ENCODE peak calls at places on chromosome 1, in eight cellular contexts. One of them, this sample, is unnamed. For H3K4me1 and H3K27me3, the result is how much of the 10 kb centered on the place peaks cover.

GRCh38 chr1:221449194-221449593 is 292.7 kb downstream of the DUSP10 start:
- DNase-seq in pancreas: no peak
- DNase-seq in fibroblast of lung: no peak
- DNase-seq in PC-9: no peak
- DNase-seq in PC-3: no peak
- DNase-seq in breast epithelium: no peak
- DNase-seq in Panc1: no peak
- DNase-seq in naive thymus-derived CD4-positive, alpha-beta T cell: no peak
- DNase-seq in this sample: no peak

GRCh38 chr1:75981188-75981897 is 49.1 kb upstream of the ASB17 start:
- DNase-seq in pancreas: no peak
- DNase-seq in fibroblast of lung: no peak
- DNase-seq in PC-9: no peak
- DNase-seq in PC-3: no peak
- DNase-seq in breast epithelium: no peak
- DNase-seq in Panc1: no peak
- DNase-seq in naive thymus-derived CD4-positive, alpha-beta T cell: no peak
- DNase-seq in this sample: no peak

GRCh38 chr1:244137725-244138124 is 86.6 kb downstream of the ZBTB18 start:
- DNase-seq in pancreas: no peak
- DNase-seq in fibroblast of lung: peak
- DNase-seq in PC-9: no peak
- DNase-seq in PC-3: no peak
- DNase-seq in breast epithelium: no peak
- DNase-seq in Panc1: no peak
- DNase-seq in naive thymus-derived CD4-positive, alpha-beta T cell: no peak
- DNase-seq in this sample: no peak

GRCh38 chr1:96587222-96587621 is 134.4 kb upstream of the PTBP2 start:
- DNase-seq in pancreas: no peak
- DNase-seq in fibroblast of lung: no peak
- DNase-seq in PC-9: no peak
- DNase-seq in PC-3: no peak
- DNase-seq in breast epithelium: no peak
- DNase-seq in Panc1: no peak
- DNase-seq in naive thymus-derived CD4-positive, alpha-beta T cell: no peak
- DNase-seq in this sample: no peak

GRCh38 chr1:247822060-247822459 is 1.9 kb downstream of the OR14A16 start:
- DNase-seq in pancreas: no peak
- DNase-seq in fibroblast of lung: no peak
- DNase-seq in PC-9: no peak
- DNase-seq in PC-3: no peak
- DNase-seq in breast epithelium: no peak
- DNase-seq in Panc1: no peak
- DNase-seq in naive thymus-derived CD4-positive, alpha-beta T cell: no peak
- DNase-seq in this sample: no peak

GRCh38 chr1:93596329-93597089 is 85.1 kb downstream of the BCAR3 start:
- DNase-seq in pancreas: no peak
- DNase-seq in fibroblast of lung: no peak
- DNase-seq in PC-9: no peak
- DNase-seq in PC-3: no peak
- DNase-seq in breast epithelium: no peak
- DNase-seq in Panc1: no peak
- DNase-seq in naive thymus-derived CD4-positive, alpha-beta T cell: no peak
- DNase-seq in this sample: no peak

GRCh38 chr1:33258788-33259274 is 2.5 kb downstream of the ZNF362 start:
- DNase-seq in pancreas: no peak
- DNase-seq in fibroblast of lung: no peak
- DNase-seq in PC-9: no peak
- DNase-seq in PC-3: no peak
- DNase-seq in breast epithelium: no peak
- DNase-seq in Panc1: no peak
- DNase-seq in naive thymus-derived CD4-positive, alpha-beta T cell: no peak
- DNase-seq in this sample: no peak

GRCh38 chr1:44798481-44799365 is 1.5 kb upstream of the PLK3 start:
- DNase-seq in pancreas: peak
- DNase-seq in fibroblast of lung: no peak
- DNase-seq in PC-9: no peak
- DNase-seq in PC-3: no peak
- DNase-seq in breast epithelium: no peak
- DNase-seq in Panc1: no peak
- DNase-seq in naive thymus-derived CD4-positive, alpha-beta T cell: no peak
- DNase-seq in this sample: peak

GRCh38 chr1:244112646-244113045 is 61.6 kb downstream of the ZBTB18 start:
- DNase-seq in pancreas: no peak
- DNase-seq in fibroblast of lung: peak
- DNase-seq in PC-9: peak
- DNase-seq in PC-3: peak
- DNase-seq in breast epithelium: no peak
- DNase-seq in Panc1: no peak
- DNase-seq in naive thymus-derived CD4-positive, alpha-beta T cell: no peak
- DNase-seq in this sample: no peak

GRCh38 chr1:30656171-30656940 is 67.0 kb downstream of the MATN1 start:
- DNase-seq in pancreas: peak
- DNase-seq in fibroblast of lung: no peak
- DNase-seq in PC-9: no peak
- DNase-seq in PC-3: no peak
- DNase-seq in breast epithelium: no peak
- DNase-seq in Panc1: no peak
- DNase-seq in naive thymus-derived CD4-positive, alpha-beta T cell: no peak
- DNase-seq in this sample: no peak

GRCh38 chr1:47436304-47436978 is 1.4 kb upstream of the FOXD2 start:
- DNase-seq in pancreas: peak
- DNase-seq in fibroblast of lung: peak
- DNase-seq in PC-9: peak
- DNase-seq in PC-3: peak
- DNase-seq in breast epithelium: peak
- DNase-seq in Panc1: peak
- DNase-seq in naive thymus-derived CD4-positive, alpha-beta T cell: peak
- DNase-seq in this sample: peak

GRCh38 chr1:172108494-172108893 is 267.2 kb downstream of the DNM3 start:
- DNase-seq in pancreas: no peak
- DNase-seq in fibroblast of lung: no peak
- DNase-seq in PC-9: no peak
- DNase-seq in PC-3: peak
- DNase-seq in breast epithelium: no peak
- DNase-seq in Panc1: no peak
- DNase-seq in naive thymus-derived CD4-positive, alpha-beta T cell: no peak
- DNase-seq in this sample: no peak

GRCh38 chr1:41840592-41841246 is 78.0 kb downstream of the HIVEP3 start:
- DNase-seq in pancreas: no peak
- DNase-seq in fibroblast of lung: no peak
- DNase-seq in PC-9: peak
- DNase-seq in PC-3: peak
- DNase-seq in breast epithelium: peak
- DNase-seq in Panc1: no peak
- DNase-seq in naive thymus-derived CD4-positive, alpha-beta T cell: no peak
- DNase-seq in this sample: no peak

GRCh38 chr1:154956557-154956956 is 658 bp upstream of the PBXIP1 start:
- DNase-seq in pancreas: no peak
- DNase-seq in fibroblast of lung: no peak
- DNase-seq in PC-9: no peak
- DNase-seq in PC-3: no peak
- DNase-seq in breast epithelium: no peak
- DNase-seq in Panc1: no peak
- DNase-seq in naive thymus-derived CD4-positive, alpha-beta T cell: no peak
- DNase-seq in this sample: no peak
- H3K4me1 ChIP-seq in pancreas: under half
- H3K4me1 ChIP-seq in fibroblast of lung: under half
- H3K4me1 ChIP-seq in PC-9: under half
- H3K4me1 ChIP-seq in PC-3: under half
- H3K4me1 ChIP-seq in breast epithelium: under half
- H3K4me1 ChIP-seq in Panc1: under half
- H3K4me1 ChIP-seq in naive thymus-derived CD4-positive, alpha-beta T cell: under half
- H3K4me1 ChIP-seq in this sample: under half

DNA sequence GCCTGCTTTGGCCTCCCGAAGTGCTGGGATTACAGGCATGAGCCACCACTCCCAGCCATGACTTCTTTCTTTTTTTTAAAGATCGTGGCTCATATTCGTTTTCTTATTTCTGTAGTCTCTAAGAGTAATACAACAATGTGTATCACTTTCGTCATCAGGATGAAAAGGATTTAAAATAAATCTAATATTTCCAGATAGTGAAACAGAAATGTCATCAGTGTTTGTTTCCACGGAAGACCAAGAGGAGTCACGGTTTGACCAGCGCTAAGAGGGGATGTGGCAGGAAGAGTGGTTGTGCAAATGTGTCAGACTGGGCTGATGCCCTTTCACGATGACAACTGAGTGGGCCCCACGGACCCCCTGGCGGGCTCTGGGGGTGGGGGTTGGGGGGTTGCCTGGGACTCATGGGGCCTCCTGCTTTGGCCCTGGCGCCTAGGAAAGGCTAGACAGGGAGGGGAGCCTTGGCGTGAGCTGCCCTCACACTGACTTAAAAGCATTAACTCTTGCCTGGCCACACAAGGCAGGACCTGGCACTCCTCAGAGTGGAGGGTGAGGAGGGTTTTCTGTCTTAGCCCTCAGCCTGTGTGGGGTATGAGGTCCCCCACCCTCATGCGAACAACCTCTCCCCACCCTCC is 8.4 kb downstream of the SOX13 start:
- DNase-seq in pancreas: no peak
- DNase-seq in fibroblast of lung: no peak
- DNase-seq in PC-9: no peak
- DNase-seq in PC-3: no peak
- DNase-seq in breast epithelium: no peak
- DNase-seq in Panc1: no peak
- DNase-seq in naive thymus-derived CD4-positive, alpha-beta T cell: no peak
- DNase-seq in this sample: no peak
- H3K27ac ChIP-seq in pancreas: peak
- H3K27ac ChIP-seq in fibroblast of lung: no peak
- H3K27ac ChIP-seq in PC-9: peak
- H3K27ac ChIP-seq in PC-3: no peak
- H3K27ac ChIP-seq in breast epithelium: peak
- H3K27ac ChIP-seq in Panc1: peak
- H3K27ac ChIP-seq in naive thymus-derived CD4-positive, alpha-beta T cell: no peak
- H3K27ac ChIP-seq in this sample: no peak

GRCh38 chr1:39955547-39956539 is 898 bp downstream of the MFSD2A start:
- DNase-seq in pancreas: no peak
- DNase-seq in fibroblast of lung: peak
- DNase-seq in PC-9: peak
- DNase-seq in PC-3: peak
- DNase-seq in breast epithelium: peak
- DNase-seq in Panc1: no peak
- DNase-seq in naive thymus-derived CD4-positive, alpha-beta T cell: peak
- DNase-seq in this sample: peak
- H3K27me3 ChIP-seq in pancreas: under half
- H3K27me3 ChIP-seq in fibroblast of lung: under half
- H3K27me3 ChIP-seq in PC-9: under half
- H3K27me3 ChIP-seq in PC-3: under half
- H3K27me3 ChIP-seq in breast epithelium: under half
- H3K27me3 ChIP-seq in Panc1: under half
- H3K27me3 ChIP-seq in naive thymus-derived CD4-positive, alpha-beta T cell: under half
- H3K27me3 ChIP-seq in this sample: under half

GRCh38 chr1:70220517-70221240 is 501 bp upstream of the SRSF11 start:
- DNase-seq in pancreas: no peak
- DNase-seq in fibroblast of lung: no peak
- DNase-seq in PC-9: no peak
- DNase-seq in PC-3: no peak
- DNase-seq in breast epithelium: no peak
- DNase-seq in Panc1: no peak
- DNase-seq in naive thymus-derived CD4-positive, alpha-beta T cell: no peak
- DNase-seq in this sample: no peak

GRCh38 chr1:70224954-70225353 is 3.8 kb downstream of the SRSF11 start:
- DNase-seq in pancreas: no peak
- DNase-seq in fibroblast of lung: peak
- DNase-seq in PC-9: no peak
- DNase-seq in PC-3: no peak
- DNase-seq in breast epithelium: no peak
- DNase-seq in Panc1: no peak
- DNase-seq in naive thymus-derived CD4-positive, alpha-beta T cell: no peak
- DNase-seq in this sample: no peak

GRCh38 chr1:70221241-70222077 is at the start of gene SRSF11:
- DNase-seq in pancreas: peak
- DNase-seq in fibroblast of lung: peak
- DNase-seq in PC-9: peak
- DNase-seq in PC-3: peak
- DNase-seq in breast epithelium: peak
- DNase-seq in Panc1: peak
- DNase-seq in naive thymus-derived CD4-positive, alpha-beta T cell: peak
- DNase-seq in this sample: peak

GRCh38 chr1:70220015-70220414 is 1.2 kb upstream of the SRSF11 start:
- DNase-seq in pancreas: no peak
- DNase-seq in fibroblast of lung: no peak
- DNase-seq in PC-9: no peak
- DNase-seq in PC-3: no peak
- DNase-seq in breast epithelium: no peak
- DNase-seq in Panc1: no peak
- DNase-seq in naive thymus-derived CD4-positive, alpha-beta T cell: no peak
- DNase-seq in this sample: no peak

DNA sequence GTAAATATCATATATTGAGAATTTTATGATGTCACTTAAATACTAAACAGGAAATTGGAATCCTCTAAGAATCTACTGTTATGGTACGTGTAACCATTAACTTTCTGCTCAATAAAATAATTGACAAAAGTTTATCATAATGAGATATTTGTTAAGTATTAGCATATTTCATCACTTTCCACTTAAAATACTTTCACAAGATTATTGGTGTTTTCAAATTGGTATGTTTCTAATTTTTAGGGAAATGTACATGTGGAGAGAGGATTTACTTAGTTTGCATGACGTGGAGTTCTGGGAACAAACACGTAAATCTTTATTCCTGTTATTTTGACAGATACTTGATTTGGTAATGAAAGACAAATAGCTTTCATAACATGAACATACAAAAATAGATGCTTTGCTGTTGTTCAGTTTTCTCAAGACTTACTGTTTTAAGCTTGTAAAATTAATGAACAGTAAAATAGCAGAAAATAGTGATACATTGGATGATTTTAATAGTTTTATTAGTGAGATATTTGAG is 1.6 kb downstream of the SRSF11 start:
- DNase-seq in pancreas: no peak
- DNase-seq in fibroblast of lung: no peak
- DNase-seq in PC-9: no peak
- DNase-seq in PC-3: no peak
- DNase-seq in breast epithelium: no peak
- DNase-seq in Panc1: no peak
- DNase-seq in naive thymus-derived CD4-positive, alpha-beta T cell: no peak
- DNase-seq in this sample: no peak
- H3K4me1 ChIP-seq in pancreas: under half
- H3K4me1 ChIP-seq in fibroblast of lung: under half
- H3K4me1 ChIP-seq in PC-9: under half
- H3K4me1 ChIP-seq in PC-3: under half
- H3K4me1 ChIP-seq in breast epithelium: under half
- H3K4me1 ChIP-seq in Panc1: under half
- H3K4me1 ChIP-seq in naive thymus-derived CD4-positive, alpha-beta T cell: under half
- H3K4me1 ChIP-seq in this sample: under half

GRCh38 chr1:68293122-68293521 is 60.8 kb upstream of the WLS start:
- DNase-seq in pancreas: no peak
- DNase-seq in fibroblast of lung: peak
- DNase-seq in PC-9: no peak
- DNase-seq in PC-3: no peak
- DNase-seq in breast epithelium: no peak
- DNase-seq in Panc1: no peak
- DNase-seq in naive thymus-derived CD4-positive, alpha-beta T cell: no peak
- DNase-seq in this sample: no peak
- H3K27ac ChIP-seq in pancreas: no peak
- H3K27ac ChIP-seq in fibroblast of lung: no peak
- H3K27ac ChIP-seq in PC-9: no peak
- H3K27ac ChIP-seq in PC-3: no peak
- H3K27ac ChIP-seq in breast epithelium: peak
- H3K27ac ChIP-seq in Panc1: no peak
- H3K27ac ChIP-seq in naive thymus-derived CD4-positive, alpha-beta T cell: no peak
- H3K27ac ChIP-seq in this sample: no peak